ENCODE peak calls at places on chromosomes 5 and 9, in six cellular contexts. F, M, K, O, T and D are unnamed samples.

GRCh38 chr5:165795073-165795472 is 2289.7 kb downstream of the MAT2B start:
- DNase-seq in F (no peak), M (no peak), K (no peak), O (no peak), T (no peak), D (no peak)

GRCh38 chr5:98839469-98840383 is 66.3 kb downstream of the RGMB start:
- DNase-seq in F (no peak), M (no peak), K (peak), O (no peak), T (no peak), D (no peak)

GRCh38 chr5:135271533-135272310 is 127.3 kb downstream of the MACROH2A1 start:
- DNase-seq in F (no peak), M (no peak), K (no peak), O (no peak), T (no peak), D (no peak)

GRCh38 chr5:94031631-94032030 is 290.2 kb upstream of the POU5F2 start:
- DNase-seq in F (no peak), M (no peak), K (no peak), O (no peak), T (no peak), D (no peak)

GRCh38 chr5:9545959-9546851 is at the start of gene SEMA5A:
- DNase-seq in F (peak), M (no peak), K (no peak), O (no peak), T (no peak), D (no peak)

GRCh38 chr5:149940941-149941644 is 3.5 kb downstream of the PDE6A start:
- DNase-seq in F (no peak), M (no peak), K (no peak), O (no peak), T (no peak), D (no peak)

GRCh38 chr5:135053989-135054388 is 20.0 kb upstream of the PITX1 start:
- DNase-seq in F (no peak), M (no peak), K (no peak), O (no peak), T (no peak), D (no peak)

GRCh38 chr9:85741875-85742629 is at the start of gene AGTPBP1:
- DNase-seq in F (peak), M (peak), K (peak), O (peak), T (peak), D (peak)

GRCh38 chr9:124180557-124180956 is 77.2 kb upstream of the NEK6 start:
- DNase-seq in F (peak), M (no peak), K (no peak), O (no peak), T (no peak), D (no peak)

GRCh38 chr9:70682337-70682736 is 267.9 kb upstream of the KLF9 start:
- DNase-seq in F (no peak), M (no peak), K (no peak), O (no peak), T (no peak), D (no peak)

GRCh38 chr5:118692811-118693342 is 295.5 kb downstream of the DTWD2 start:
- DNase-seq in F (no peak), M (no peak), K (no peak), O (no peak), T (no peak), D (no peak)

GRCh38 chr5:77326142-77326541 is 115.7 kb downstream of the PDE8B start:
- DNase-seq in F (no peak), M (no peak), K (no peak), O (no peak), T (no peak), D (no peak)